ENCODE peak calls at places on chromosomes 16 and 17, in seven cellular contexts. C is foreskin keratinocyte, M is BJ, W is fibroblast of lung, H is heart left ventricle, X is lower leg skin, U is mesothelial cell of epicardium. S is an unnamed sample.

GRCh38 chr17:72126575-72127486 is 6.0 kb downstream of the SOX9 start:
- DNase-seq in C (peak), M (peak), W (peak), H (peak), X (no peak), U (no peak), S (no peak)

GRCh38 chr17:64741924-64742670 is 80.0 kb upstream of the SMURF2 start:
- DNase-seq in C (no peak), M (peak), W (peak), H (peak), X (peak), U (peak), S (no peak)

GRCh38 chr17:71302721-71303549 is 817.9 kb upstream of the SOX9 start:
- DNase-seq in C (peak), M (no peak), W (no peak), H (no peak), X (no peak), U (no peak), S (no peak)

GRCh38 chr17:41338961-41339485 is 11.6 kb downstream of the KRT33A start:
- DNase-seq in C (peak), M (no peak), W (peak), H (no peak), X (no peak), U (no peak), S (no peak)

GRCh38 chr17:50123649-50124349 is 6.2 kb downstream of the SAMD14 start:
- DNase-seq in C (no peak), M (no peak), W (no peak), H (no peak), X (no peak), U (no peak), S (no peak)

GRCh38 chr17:21452377-21453143 is 76.4 kb downstream of the KCNJ12 start:
- DNase-seq in C (peak), M (peak), W (peak), H (peak), X (peak), U (no peak), S (no peak)

GRCh38 chr16:1332618-1333148 is 762 bp upstream of the BAIAP3 start:
- DNase-seq in C (no peak), M (no peak), W (no peak), H (no peak), X (no peak), U (no peak), S (no peak)

GRCh38 chr16:31215287-31216115 is 1.4 kb downstream of the PYDC1 start:
- DNase-seq in C (no peak), M (no peak), W (peak), H (peak), X (peak), U (peak), S (no peak)

GRCh38 chr16:85381738-85382592 is 231.2 kb upstream of the GSE1 start:
- DNase-seq in C (no peak), M (no peak), W (no peak), H (no peak), X (no peak), U (no peak), S (no peak)

GRCh38 chr17:82297280-82297803 is 20.1 kb downstream of the CD7 start:
- DNase-seq in C (no peak), M (peak), W (peak), H (peak), X (peak), U (no peak), S (peak)

GRCh38 chr16:17105239-17105721 is 365.5 kb downstream of the XYLT1 start:
- DNase-seq in C (no peak), M (no peak), W (no peak), H (no peak), X (peak), U (no peak), S (no peak)

GRCh38 chr17:39165178-39165843 is 650 bp downstream of the ARL5C start:
- DNase-seq in C (no peak), M (no peak), W (no peak), H (no peak), X (no peak), U (peak), S (no peak)

GRCh38 chr17:17849147-17849820 is 12.5 kb upstream of the SREBF1 start:
- DNase-seq in C (no peak), M (no peak), W (peak), H (peak), X (peak), U (no peak), S (peak)

GRCh38 chr16:10946308-10946707 is 1.9 kb downstream of the CLEC16A start:
- DNase-seq in C (peak), M (no peak), W (no peak), H (no peak), X (no peak), U (no peak), S (no peak)

GRCh38 chr17:35716173-35716572 is 15.3 kb upstream of the RASL10B start:
- DNase-seq in C (no peak), M (no peak), W (no peak), H (no peak), X (no peak), U (no peak), S (no peak)

GRCh38 chr17:66762276-66762675 is 72.6 kb upstream of the CACNG5 start:
- DNase-seq in C (no peak), M (no peak), W (no peak), H (no peak), X (peak), U (no peak), S (no peak)

GRCh38 chr17:17067277-17067676 is 25.0 kb downstream of the MPRIP start:
- DNase-seq in C (peak), M (peak), W (no peak), H (no peak), X (peak), U (no peak), S (no peak)

GRCh38 chr17:55166506-55166905 is 98.3 kb upstream of the HLF start:
- DNase-seq in C (no peak), M (no peak), W (no peak), H (no peak), X (no peak), U (no peak), S (no peak)

GRCh38 chr16:24149102-24149501 is 107.0 kb upstream of the CACNG3 start:
- DNase-seq in C (no peak), M (no peak), W (no peak), H (no peak), X (no peak), U (no peak), S (no peak)

GRCh38 chr16:16150117-16150877 is 73.0 kb downstream of the ABCC6 start:
- DNase-seq in C (no peak), M (no peak), W (peak), H (peak), X (no peak), U (no peak), S (no peak)

GRCh38 chr17:72657467-72658317 is 434.8 kb downstream of the SLC39A11 start:
- DNase-seq in C (no peak), M (no peak), W (no peak), H (no peak), X (no peak), U (no peak), S (no peak)

GRCh38 chr16:28317040-28317880 is 24.9 kb downstream of the SBK1 start:
- DNase-seq in C (no peak), M (no peak), W (peak), H (peak), X (no peak), U (peak), S (peak)

GRCh38 chr16:77234611-77235010 is 35.4 kb downstream of the SYCE1L start:
- DNase-seq in C (no peak), M (no peak), W (no peak), H (no peak), X (peak), U (no peak), S (no peak)

GRCh38 chr17:75487351-75488070 is 27.8 kb downstream of the CASKIN2 start:
- DNase-seq in C (no peak), M (no peak), W (no peak), H (peak), X (no peak), U (no peak), S (no peak)

GRCh38 chr17:81058263-81058871 is 23.4 kb downstream of the BAIAP2 start:
- DNase-seq in C (no peak), M (no peak), W (no peak), H (no peak), X (no peak), U (no peak), S (no peak)

GRCh38 chr17:58364270-58364942 is 12.4 kb upstream of the SUPT4H1 start:
- DNase-seq in C (peak), M (no peak), W (no peak), H (no peak), X (peak), U (peak), S (no peak)

GRCh38 chr16:11249233-11250061 is 6.6 kb downstream of the SOCS1 start:
- DNase-seq in C (no peak), M (no peak), W (no peak), H (no peak), X (no peak), U (no peak), S (no peak)

GRCh38 chr17:73933164-73933766 is 270.2 kb upstream of the RPL38 start:
- DNase-seq in C (no peak), M (no peak), W (no peak), H (no peak), X (peak), U (no peak), S (no peak)

GRCh38 chr16:14486520-14487303 is 143.3 kb downstream of the PARN start:
- DNase-seq in C (peak), M (peak), W (peak), H (peak), X (peak), U (peak), S (peak)

GRCh38 chr17:47717845-47718621 is 15.0 kb upstream of the TBX21 start:
- DNase-seq in C (no peak), M (no peak), W (no peak), H (no peak), X (no peak), U (no peak), S (no peak)

GRCh38 chr16:72324578-72324977 is 152.6 kb upstream of the PMFBP1 start:
- DNase-seq in C (no peak), M (no peak), W (no peak), H (no peak), X (no peak), U (no peak), S (no peak)

GRCh38 chr17:17698371-17698770 is 17.1 kb downstream of the RAI1 start:
- DNase-seq in C (no peak), M (no peak), W (no peak), H (no peak), X (no peak), U (no peak), S (no peak)

GRCh38 chr16:28597692-28598261 is 927 bp upstream of the SULT1A2 start:
- DNase-seq in C (no peak), M (no peak), W (no peak), H (no peak), X (no peak), U (no peak), S (no peak)

GRCh38 chr16:30998852-30999761 is 11.3 kb downstream of the STX1B start:
- DNase-seq in C (no peak), M (no peak), W (no peak), H (no peak), X (peak), U (no peak), S (no peak)

GRCh38 chr17:47603830-47604229 is 45.9 kb upstream of the KPNB1 start:
- DNase-seq in C (no peak), M (no peak), W (no peak), H (no peak), X (no peak), U (no peak), S (no peak)

GRCh38 chr16:89020925-89021595 is 44.1 kb upstream of the CBFA2T3 start:
- DNase-seq in C (no peak), M (no peak), W (no peak), H (no peak), X (no peak), U (no peak), S (no peak)

GRCh38 chr16:23434380-23434779 is 18.6 kb downstream of the COG7 start:
- DNase-seq in C (peak), M (no peak), W (peak), H (no peak), X (no peak), U (no peak), S (no peak)

DNA sequence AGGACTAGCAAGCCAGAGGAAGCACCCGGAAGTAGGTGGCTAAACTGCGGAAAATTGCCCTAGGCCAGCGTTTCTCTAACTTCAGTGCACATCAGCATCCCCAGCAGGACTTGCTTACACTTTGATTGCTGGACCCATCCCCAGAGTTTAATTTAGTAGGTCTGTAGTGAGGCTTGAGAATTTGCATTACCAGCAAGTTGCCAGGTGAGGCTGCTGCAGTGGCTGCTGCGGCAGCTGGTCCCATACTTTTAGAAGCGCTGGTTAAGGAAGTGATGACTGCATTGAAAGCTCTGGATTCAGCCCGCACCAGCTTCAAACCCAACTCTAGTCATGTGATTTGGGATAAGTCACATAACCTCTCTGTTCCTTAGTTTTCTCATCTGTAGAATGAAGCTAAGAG is 4.2 kb downstream of the EEF2K start:
- DNase-seq in C (no peak), M (no peak), W (no peak), H (no peak), X (no peak), U (no peak), S (no peak)
- TF ChIP-seq CTCF in C (no peak), M (no peak), W (no peak), H (no peak), X (no peak), U (no peak), S (no peak)

GRCh38 chr17:8639709-8640108 is 9.2 kb upstream of the MYH10 start:
- DNase-seq in C (no peak), M (no peak), W (no peak), H (no peak), X (no peak), U (no peak), S (no peak)
- TF ChIP-seq CTCF in C (no peak), M (no peak), W (no peak), H (no peak), X (no peak), U (no peak), S (no peak)

GRCh38 chr16:3127745-3128144 is 7.1 kb upstream of the ZNF213 start:
- DNase-seq in C (peak), M (no peak), W (no peak), H (no peak), X (no peak), U (no peak), S (no peak)
- TF ChIP-seq CTCF in C (no peak), M (no peak), W (no peak), H (no peak), X (no peak), U (no peak), S (no peak)

GRCh38 chr17:28491860-28492259 is 14.3 kb upstream of the FOXN1 start:
- DNase-seq in C (no peak), M (no peak), W (no peak), H (no peak), X (no peak), U (no peak), S (no peak)

GRCh38 chr17:28493467-28493866 is 12.7 kb upstream of the FOXN1 start:
- DNase-seq in C (no peak), M (no peak), W (peak), H (no peak), X (no peak), U (no peak), S (no peak)

GRCh38 chr17:28491286-28491685 is 14.9 kb upstream of the FOXN1 start:
- DNase-seq in C (no peak), M (no peak), W (no peak), H (no peak), X (no peak), U (no peak), S (no peak)

GRCh38 chr17:28494445-28495188 is 11.5 kb upstream of the FOXN1 start:
- DNase-seq in C (no peak), M (no peak), W (peak), H (peak), X (peak), U (peak), S (peak)

DNA sequence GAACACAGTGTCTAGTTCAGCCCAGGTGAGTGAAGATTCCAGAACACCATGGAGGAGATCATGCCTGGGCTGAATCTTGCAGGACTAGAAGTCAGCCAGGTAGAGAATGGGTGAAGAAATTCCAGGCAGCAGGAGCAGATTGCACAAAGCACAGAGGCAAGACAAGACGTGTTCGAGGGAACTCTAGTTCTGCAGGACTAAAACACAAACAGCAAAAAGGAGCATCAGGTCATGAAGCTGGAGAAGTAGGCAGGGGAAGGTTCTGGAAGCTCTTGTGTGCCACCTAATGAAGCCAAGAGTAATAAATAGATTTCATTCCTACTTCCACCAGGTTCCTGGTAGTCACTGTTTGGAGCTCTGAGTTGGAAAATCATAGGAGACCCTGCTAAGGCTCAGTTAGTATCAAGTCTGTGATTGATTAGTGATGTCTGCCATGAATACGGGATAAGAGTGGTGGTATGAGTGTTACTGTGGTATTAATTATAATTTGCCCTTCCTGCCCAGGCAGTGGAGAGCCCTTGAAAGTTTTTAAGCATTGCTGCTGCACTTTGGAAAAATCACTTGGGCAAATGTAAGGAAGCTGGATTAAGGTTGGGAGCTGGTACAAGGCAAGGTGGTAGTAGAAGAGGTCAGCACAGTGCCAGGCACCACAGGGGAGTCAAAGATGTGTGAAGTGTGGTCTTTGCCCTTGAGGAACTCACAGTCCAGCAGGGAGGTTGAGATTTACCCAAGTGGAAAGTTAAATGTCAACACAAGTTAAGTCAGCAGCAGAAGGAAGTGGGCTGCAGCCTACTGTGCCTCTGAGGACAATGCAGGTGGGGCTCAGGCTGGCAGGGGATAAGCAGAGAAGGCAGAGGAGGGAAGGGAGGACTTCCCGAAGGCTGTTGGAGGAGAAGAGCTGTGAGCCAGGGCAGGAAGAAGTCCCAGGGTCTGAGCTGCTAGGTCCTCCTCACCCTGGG is 13.5 kb upstream of the FOXN1 start:
- DNase-seq in C (peak), M (no peak), W (peak), H (no peak), X (no peak), U (no peak), S (no peak)
- TF ChIP-seq CTCF in C (peak), M (no peak), W (no peak), H (no peak), X (no peak), U (no peak), S (no peak)

GRCh38 chr16:67278773-67279295 is 498 bp upstream of the PLEKHG4 start:
- DNase-seq in C (no peak), M (no peak), W (no peak), H (no peak), X (no peak), U (no peak), S (no peak)
- TF ChIP-seq CTCF in C (peak), M (peak), W (peak), H (no peak), X (no peak), U (no peak), S (no peak)

S was measured in omental fat pad.